ENCODE peak calls at places on chromosomes 16 and 17, in four cellular contexts. Q is stomach; O is substantia nigra; L is activated naive CD8-positive, alpha-beta T cell treated with anti-CD3 and anti-CD28 coated beads, Interleukin-2, amount 50 U/mL, for 24 hours. M is an unnamed sample.

GRCh38 chr16:4239020-4239419 is 2.9 kb downstream of the SRL start:
- DNase-seq in Q (no peak), O (no peak), L (no peak), M (no peak)

GRCh38 chr17:43912635-43913304 is 5.4 kb upstream of the MPP2 start:
- DNase-seq in Q (no peak), O (no peak), L (no peak), M (no peak)

GRCh38 chr16:87564524-87564778 is 37.9 kb upstream of the JPH3 start:
- DNase-seq in L (no peak), O (no peak), Q (no peak), M (no peak)

GRCh38 chr17:56896217-56896967 is 17.5 kb downstream of the TRIM25 start:
- DNase-seq in Q (peak), L (no peak), O (no peak), M (no peak)

GRCh38 chr17:5225668-5226457 is 8.8 kb downstream of the SCIMP start:
- DNase-seq in L (no peak), Q (no peak), O (no peak), M (no peak)

GRCh38 chr17:18374216-18374615 is 3.4 kb upstream of the EVPLL start:
- DNase-seq in Q (no peak), L (no peak), O (no peak), M (no peak)

GRCh38 chr17:13437966-13438779 is 163.6 kb downstream of the HS3ST3A1 start:
- DNase-seq in Q (no peak), O (no peak), L (no peak), M (no peak)

GRCh38 chr17:80119839-80120238 is 18.5 kb downstream of the GAA start:
- DNase-seq in L (no peak), O (no peak), Q (no peak), M (no peak)

GRCh38 chr17:50660042-50660886 is 25.6 kb downstream of the ABCC3 start:
- DNase-seq in L (no peak), O (no peak), Q (peak), M (no peak)

GRCh38 chr17:66348605-66349165 is 46.3 kb downstream of the PRKCA start:
- DNase-seq in O (no peak), L (peak), Q (peak), M (no peak)

GRCh38 chr16:19294156-19294649 is 8.7 kb downstream of the CLEC19A start:
- DNase-seq in L (peak), O (peak), Q (no peak), M (no peak)

GRCh38 chr16:75216576-75216975 is 2.2 kb upstream of the CTRB1 start:
- DNase-seq in L (no peak), O (no peak), Q (no peak), M (no peak)

GRCh38 chr16:80932725-80933124 is 74.0 kb downstream of the CMC2 start:
- DNase-seq in Q (peak), O (no peak), L (no peak), M (peak)

GRCh38 chr16:86775401-86775985 is 197.1 kb downstream of the FOXL1 start:
- DNase-seq in Q (no peak), L (no peak), O (no peak), M (no peak)

GRCh38 chr17:38628441-38628840 is 22.7 kb upstream of the SRCIN1 start:
- DNase-seq in L (no peak), Q (no peak), O (no peak), M (no peak)

GRCh38 chr17:77301694-77302087 is 160.9 kb downstream of the SEC14L1 start:
- DNase-seq in L (no peak), Q (no peak), O (no peak), M (no peak)

GRCh38 chr17:40442392-40443195 is 656 bp upstream of the IGFBP4 start:
- DNase-seq in O (no peak), L (no peak), Q (no peak), M (no peak)

GRCh38 chr17:19370493-19370960 is 7.8 kb upstream of the MAPK7 start:
- DNase-seq in O (no peak), L (no peak), Q (no peak), M (no peak)

GRCh38 chr17:4678448-4679026 is 25.4 kb downstream of the PELP1 start:
- DNase-seq in Q (no peak), L (peak), O (no peak), M (no peak)

GRCh38 chr17:16285646-16286008 is 67.6 kb downstream of the CENPV start:
- DNase-seq in O (no peak), Q (no peak), L (no peak), M (no peak)

GRCh38 chr16:71648921-71649320 is 22.9 kb downstream of the MARVELD3 start:
- DNase-seq in Q (no peak), L (no peak), O (no peak), M (no peak)

GRCh38 chr17:39737761-39738567 is at the start of gene GRB7:
- DNase-seq in Q (peak), O (no peak), L (no peak), M (no peak)

GRCh38 chr17:58020401-58020800 is 13.4 kb upstream of the SRSF1 start:
- DNase-seq in L (no peak), O (no peak), Q (no peak), M (no peak)

GRCh38 chr17:16406742-16407674 is 8.4 kb upstream of the TRPV2 start:
- DNase-seq in L (no peak), Q (no peak), O (no peak), M (no peak)

GRCh38 chr16:75238132-75238852 is 13.1 kb downstream of the BCAR1 start:
- DNase-seq in O (peak), L (no peak), Q (peak), M (peak)

GRCh38 chr16:49484454-49484853 is 110.8 kb downstream of the C16orf78 start:
- DNase-seq in Q (peak), L (no peak), O (no peak), M (peak)

GRCh38 chr16:68764866-68765265 is 27.8 kb downstream of the CDH1 start:
- DNase-seq in L (no peak), O (no peak), Q (no peak), M (no peak)

GRCh38 chr16:4521971-4522623 is 16.5 kb downstream of the CDIP1 start:
- DNase-seq in O (peak), Q (no peak), L (no peak), M (no peak)

GRCh38 chr17:75996665-75997590 is 3.7 kb upstream of the CDK3 start:
- DNase-seq in L (peak), O (no peak), Q (peak), M (no peak)

GRCh38 chr17:73872816-73873215 is 228.6 kb upstream of the SDK2 start:
- DNase-seq in O (no peak), L (no peak), Q (no peak), M (no peak)